ENCODE peak calls at places on chromosomes 3 and 15, in seven cellular contexts. O is psoas muscle, I is right atrium auricular region, C is prostate gland, Q is endothelial cell of umbilical vein, H is neural progenitor cell, P is mammary epithelial cell. Z is an unnamed sample. For H3K9me3 and H3K36me3, the result is how much of the 10 kb centered on the place peaks cover.

GRCh38 chr3:172415323-172415722 is 32.9 kb downstream of the GHSR start:
- DNase-seq in O (no peak), I (no peak), C (no peak), Q (no peak), H (no peak), P (no peak), Z (no peak)

GRCh38 chr15:49712846-49713450 is 92.1 kb downstream of the DTWD1 start:
- DNase-seq in O (no peak), I (no peak), C (no peak), Q (no peak), H (no peak), P (no peak), Z (no peak)

GRCh38 chr15:100152463-100152862 is 189.3 kb downstream of the ADAMTS17 start:
- DNase-seq in O (no peak), I (no peak), C (peak), Q (no peak), H (no peak), P (no peak), Z (no peak)

GRCh38 chr15:54208786-54209185 is 230.5 kb downstream of the UNC13C start:
- DNase-seq in O (no peak), I (no peak), C (no peak), Q (no peak), H (no peak), P (no peak), Z (no peak)

GRCh38 chr15:99433026-99433756 is 132.6 kb upstream of the MEF2A start:
- DNase-seq in O (no peak), I (no peak), C (no peak), Q (no peak), H (no peak), P (peak), Z (peak)

GRCh38 chr3:141940204-141940776 is 63.8 kb downstream of the ATP1B3 start:
- DNase-seq in O (no peak), I (no peak), C (peak), Q (peak), H (peak), P (peak), Z (peak)

GRCh38 chr3:49377483-49377882 is 19.3 kb upstream of the GPX1 start:
- DNase-seq in O (no peak), I (no peak), C (no peak), Q (no peak), H (no peak), P (peak), Z (peak)

GRCh38 chr3:61701019-61701418 is 139.6 kb downstream of the PTPRG start:
- DNase-seq in O (no peak), I (no peak), C (no peak), Q (no peak), H (no peak), P (peak), Z (no peak)

GRCh38 chr3:179046497-179047353 is 24.9 kb downstream of the ZMAT3 start:
- DNase-seq in O (no peak), I (no peak), C (no peak), Q (no peak), H (no peak), P (no peak), Z (no peak)

GRCh38 chr3:42118762-42119361 is 27.7 kb downstream of the TRAK1 start:
- DNase-seq in O (no peak), I (no peak), C (peak), Q (peak), H (peak), P (peak), Z (peak)

GRCh38 chr3:26350853-26351252 is 271.7 kb upstream of the LRRC3B start:
- DNase-seq in O (no peak), I (no peak), C (no peak), Q (no peak), H (no peak), P (no peak), Z (no peak)

GRCh38 chr3:120093119-120093922 is 926 bp downstream of the GSK3B start:
- DNase-seq in O (no peak), I (no peak), C (peak), Q (peak), H (peak), P (no peak), Z (peak)

GRCh38 chr3:29275309-29275708 is 5.6 kb upstream of the RBMS3 start:
- DNase-seq in O (peak), I (no peak), C (no peak), Q (no peak), H (no peak), P (peak), Z (no peak)

GRCh38 chr15:47794266-47794914 is 77.1 kb downstream of the SEMA6D start:
- DNase-seq in O (no peak), I (no peak), C (peak), Q (no peak), H (no peak), P (peak), Z (no peak)

GRCh38 chr15:41396111-41396510 is 6.2 kb downstream of the NDUFAF1 start:
- DNase-seq in O (no peak), I (no peak), C (no peak), Q (no peak), H (no peak), P (no peak), Z (no peak)

GRCh38 chr3:117407317-117407716 is 697.7 kb downstream of the TUSC7 start:
- DNase-seq in O (no peak), I (no peak), C (no peak), Q (peak), H (peak), P (peak), Z (no peak)

GRCh38 chr3:141333796-141334626 is 34.3 kb upstream of the ZBTB38 start:
- DNase-seq in O (no peak), I (no peak), C (no peak), Q (no peak), H (no peak), P (no peak), Z (no peak)

GRCh38 chr3:41202834-41203345 is 3.6 kb downstream of the CTNNB1 start:
- DNase-seq in O (no peak), I (no peak), C (no peak), Q (peak), H (peak), P (peak), Z (peak)

GRCh38 chr3:182482692-182483091 is 310.6 kb upstream of the ATP11B start:
- DNase-seq in O (no peak), I (no peak), C (no peak), Q (no peak), H (no peak), P (no peak), Z (no peak)

GRCh38 chr15:71274448-71274798 is 159.2 kb downstream of the THSD4 start:
- DNase-seq in O (no peak), I (no peak), C (no peak), Q (no peak), H (no peak), P (no peak), Z (no peak)

GRCh38 chr3:95217661-95218060 is 1154.8 kb downstream of the NSUN3 start:
- DNase-seq in O (no peak), I (no peak), C (no peak), Q (no peak), H (no peak), P (no peak), Z (no peak)
- H3K4me3 ChIP-seq in O (no peak), I (no peak), C (no peak), Q (no peak), H (no peak), P (no peak), Z (no peak)

DNA sequence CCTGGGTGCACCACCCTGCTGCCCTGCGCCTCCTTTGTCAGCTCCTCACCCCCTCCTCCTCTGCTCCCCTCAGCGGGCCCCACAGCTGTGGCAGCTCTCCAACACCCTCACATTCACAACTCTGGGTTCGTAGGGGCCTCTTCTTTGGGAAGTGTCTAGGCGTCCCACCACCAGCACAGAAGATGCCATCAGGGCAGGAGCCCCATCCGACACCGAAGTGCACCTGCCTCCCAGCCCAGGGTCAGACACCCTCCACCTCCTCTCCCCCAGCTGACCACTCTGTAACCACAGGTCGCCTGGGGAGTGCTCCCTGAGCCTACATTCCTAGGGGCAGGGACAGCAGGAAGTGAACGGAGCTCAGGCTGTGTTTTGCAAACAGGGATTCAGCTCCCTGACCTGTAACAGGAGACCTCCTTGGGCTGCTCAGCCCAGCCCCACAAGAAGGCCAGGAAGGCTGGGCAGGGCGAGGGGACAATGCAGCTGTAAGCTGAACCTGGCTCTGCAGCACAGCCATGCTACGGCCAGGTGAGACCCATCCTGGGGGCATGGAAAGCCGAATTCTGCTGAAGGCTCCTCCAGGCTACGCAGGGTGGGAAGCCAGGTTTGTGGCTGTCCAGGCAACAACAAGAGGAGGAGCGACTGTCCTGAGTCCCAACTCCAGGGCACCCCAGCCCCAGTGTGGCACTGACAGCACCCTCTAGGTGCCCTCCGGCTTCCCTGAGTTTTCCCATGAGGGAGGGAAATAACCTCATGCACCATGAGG is 269.0 kb downstream of the GOLGA6L6 start:
- DNase-seq in O (no peak), I (no peak), C (no peak), Q (no peak), H (no peak), P (no peak), Z (no peak)
- H3K9me3 ChIP-seq in O (under half), I (under half), C (under half), Q (under half), H (half or more), P (under half), Z (under half)

GRCh38 chr3:9278085-9278484 is 28.6 kb upstream of the SRGAP3 start:
- DNase-seq in O (no peak), I (no peak), C (no peak), Q (no peak), H (no peak), P (no peak), Z (no peak)
- H3K36me3 ChIP-seq in O (under half), I (under half), C (under half), Q (under half), H (under half), P (under half), Z (under half)

GRCh38 chr3:129000742-129001100 is 383 bp upstream of the EFCC1 start:
- DNase-seq in O (no peak), I (no peak), C (no peak), Q (peak), H (peak), P (no peak), Z (no peak)

GRCh38 chr3:129002573-129003569 is 1.8 kb downstream of the EFCC1 start:
- DNase-seq in O (no peak), I (no peak), C (no peak), Q (no peak), H (no peak), P (no peak), Z (no peak)

GRCh38 chr3:129001817-129002572 is 891 bp downstream of the EFCC1 start:
- DNase-seq in O (no peak), I (no peak), C (no peak), Q (peak), H (peak), P (no peak), Z (peak)

GRCh38 chr3:128999104-128999503 is 2.0 kb upstream of the EFCC1 start:
- DNase-seq in O (no peak), I (no peak), C (no peak), Q (no peak), H (peak), P (no peak), Z (no peak)

DNA sequence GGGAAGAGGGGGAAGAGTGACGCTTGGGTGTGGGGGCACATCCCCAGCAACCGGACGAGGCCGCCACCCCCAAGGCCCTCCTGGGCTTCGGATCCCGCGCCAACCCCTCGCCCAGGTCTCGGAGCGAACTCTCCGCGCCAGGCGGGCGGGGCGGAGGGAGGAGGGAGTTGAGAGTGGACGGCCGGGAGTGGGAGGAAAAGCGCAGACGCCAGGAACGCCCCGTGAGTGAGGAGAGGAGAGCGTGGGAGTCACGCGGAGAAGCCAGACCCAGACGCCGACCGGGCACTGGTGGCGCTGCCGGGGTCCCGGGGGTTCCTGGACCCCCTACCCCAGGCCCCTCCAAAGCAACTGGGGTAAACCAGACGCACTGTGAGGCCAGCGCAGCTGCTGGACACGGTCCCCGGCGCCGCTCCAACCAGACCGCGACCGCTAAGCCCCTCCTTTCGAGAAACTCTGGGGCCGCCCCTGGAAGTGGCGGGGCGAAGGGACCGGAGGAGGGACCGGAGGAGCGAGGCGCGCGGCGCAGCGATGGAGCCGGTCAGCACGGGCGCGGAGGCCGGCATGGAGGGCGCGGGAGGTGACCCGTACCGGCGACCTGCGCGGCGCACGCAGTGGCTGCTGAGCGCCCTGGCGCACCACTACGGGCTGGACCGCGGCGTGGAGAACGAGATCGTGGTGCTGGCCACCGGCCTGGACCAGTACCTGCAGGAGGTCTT is at the start of gene EFCC1:
- DNase-seq in O (peak), I (no peak), C (peak), Q (peak), H (peak), P (peak), Z (peak)
- H3K4me3 ChIP-seq in O (peak), I (peak), C (peak), Q (peak), H (peak), P (peak), Z (peak)

DNA sequence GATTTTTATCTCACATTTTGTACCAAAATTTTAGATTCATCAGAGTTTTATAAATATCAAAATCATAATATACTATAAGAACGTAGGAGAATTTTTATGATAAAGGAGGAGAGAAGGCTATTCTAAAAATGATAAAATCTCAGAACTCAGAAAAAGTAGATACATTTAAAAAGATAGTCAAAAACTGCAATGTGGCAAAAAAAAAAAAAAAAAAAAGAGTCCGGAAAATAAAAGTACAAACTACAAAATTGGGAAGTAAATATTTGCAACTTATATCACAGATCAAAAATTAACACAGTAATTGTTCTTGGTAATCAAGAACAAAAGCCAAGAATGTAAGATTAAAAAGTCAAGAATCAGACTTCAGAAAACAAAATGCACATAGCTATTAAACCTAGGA is 332.1 kb downstream of the MCTP2 start:
- DNase-seq in O (no peak), I (no peak), C (no peak), Q (no peak), H (no peak), P (no peak), Z (no peak)
- H3K9me3 ChIP-seq in O (under half), I (under half), C (under half), Q (under half), H (under half), P (under half), Z (under half)

GRCh38 chr15:77461486-77461885 is 40.8 kb downstream of the HMG20A start:
- DNase-seq in O (no peak), I (no peak), C (no peak), Q (no peak), H (no peak), P (no peak), Z (no peak)
- H3K36me3 ChIP-seq in O (under half), I (under half), C (under half), Q (under half), H (under half), P (under half), Z (under half)

GRCh38 chr3:50450135-50450911 is 53.1 kb downstream of the CACNA2D2 start:
- DNase-seq in O (peak), I (peak), C (peak), Q (peak), H (peak), P (no peak), Z (peak)
- H3K4me3 ChIP-seq in O (no peak), I (peak), C (peak), Q (no peak), H (no peak), P (no peak), Z (no peak)

Z was measured in MG63.